ENCODE peak calls at places on chromosome 11, in five cellular contexts. O, K, J, H and E are unnamed samples.

GRCh38 chr11:19218216-19218615 is 16.4 kb upstream of the CSRP3 start:
- DNase-seq in O (no peak), K (peak), J (no peak), H (no peak), E (no peak)

GRCh38 chr11:108511851-108512474 is 13.8 kb upstream of the POGLUT3 start:
- DNase-seq in O (peak), K (no peak), J (peak), H (peak), E (no peak)

GRCh38 chr11:10490398-10491232 is 35.6 kb downstream of the AMPD3 start:
- DNase-seq in O (peak), K (peak), J (peak), H (peak), E (no peak)

GRCh38 chr11:8038393-8038792 is 42.6 kb upstream of the TUB start:
- DNase-seq in O (no peak), K (no peak), J (no peak), H (no peak), E (no peak)

GRCh38 chr11:27694992-27695391 is 5.3 kb downstream of the BDNF start:
- DNase-seq in O (peak), K (no peak), J (peak), H (no peak), E (no peak)

GRCh38 chr11:12798609-12799011 is 124.4 kb downstream of the TEAD1 start:
- DNase-seq in O (no peak), K (no peak), J (no peak), H (no peak), E (no peak)

GRCh38 chr11:112128483-112129121 is 35.3 kb downstream of the IL18 start:
- DNase-seq in O (peak), K (peak), J (peak), H (peak), E (no peak)

GRCh38 chr11:85752201-85752889 is 58.6 kb downstream of the SYTL2 start:
- DNase-seq in O (no peak), K (no peak), J (no peak), H (no peak), E (peak)

GRCh38 chr11:7451520-7451919 is 33.8 kb upstream of the OLFML1 start:
- DNase-seq in O (no peak), K (no peak), J (no peak), H (peak), E (no peak)

GRCh38 chr11:69075421-69076128 is 26.8 kb downstream of the TPCN2 start:
- DNase-seq in O (peak), K (peak), J (no peak), H (peak), E (no peak)

GRCh38 chr11:117678651-117679407 is 118.2 kb downstream of the DSCAML1 start:
- DNase-seq in O (no peak), K (no peak), J (no peak), H (no peak), E (no peak)

GRCh38 chr11:6402561-6402981 is 12.3 kb downstream of the SMPD1 start:
- DNase-seq in O (no peak), K (no peak), J (no peak), H (no peak), E (peak)

GRCh38 chr11:10522276-10522675 is 18.7 kb downstream of the RNF141 start:
- DNase-seq in O (no peak), K (no peak), J (no peak), H (no peak), E (no peak)

GRCh38 chr11:131671764-131672163 is 301.3 kb downstream of the NTM start:
- DNase-seq in O (no peak), K (no peak), J (no peak), H (no peak), E (no peak)

GRCh38 chr11:72321381-72321996 is 77.5 kb upstream of the PHOX2A start:
- DNase-seq in O (peak), K (no peak), J (peak), H (peak), E (no peak)

GRCh38 chr11:111963786-111964385 is 26.7 kb downstream of the DIXDC1 start:
- DNase-seq in O (no peak), K (no peak), J (no peak), H (no peak), E (no peak)

GRCh38 chr11:134949121-134949591 is 537.1 kb upstream of the B3GAT1 start:
- DNase-seq in O (peak), K (peak), J (no peak), H (peak), E (no peak)

GRCh38 chr11:10674991-10675440 is 18.5 kb downstream of the IRAG1 start:
- DNase-seq in O (no peak), K (peak), J (no peak), H (peak), E (no peak)

GRCh38 chr11:62548545-62549335 is 2.1 kb upstream of the AHNAK start:
- DNase-seq in O (no peak), K (no peak), J (peak), H (no peak), E (no peak)

GRCh38 chr11:36713715-36714114 is 115.7 kb upstream of the RAG2 start:
- DNase-seq in O (no peak), K (peak), J (no peak), H (no peak), E (no peak)

GRCh38 chr11:27255447-27255828 is 107.6 kb downstream of the CCDC34 start:
- DNase-seq in O (no peak), K (no peak), J (no peak), H (peak), E (no peak)

GRCh38 chr11:20162824-20163777 is 2.8 kb upstream of the DBX1 start:
- DNase-seq in O (peak), K (no peak), J (peak), H (peak), E (peak)

GRCh38 chr11:77064648-77065217 is 2.0 kb upstream of the CAPN5 start:
- DNase-seq in O (no peak), K (no peak), J (no peak), H (no peak), E (no peak)

GRCh38 chr11:69657911-69658605 is 17.1 kb downstream of the LTO1 start:
- DNase-seq in O (no peak), K (no peak), J (no peak), H (no peak), E (no peak)

GRCh38 chr11:203945-204586 is 3.1 kb downstream of the BET1L start:
- DNase-seq in O (no peak), K (no peak), J (no peak), H (no peak), E (no peak)

GRCh38 chr11:62678770-62679696 is at the start of gene UBXN1:
- DNase-seq in O (peak), K (peak), J (peak), H (peak), E (peak)

GRCh38 chr11:106087815-106088435 is 10.5 kb downstream of the AASDHPPT start:
- DNase-seq in O (peak), K (no peak), J (peak), H (peak), E (peak)

GRCh38 chr11:125494987-125495725 is 909 bp downstream of the FEZ1 start:
- DNase-seq in O (peak), K (no peak), J (no peak), H (peak), E (peak)

GRCh38 chr11:99019676-99020075 is 1.1 kb upstream of the CNTN5 start:
- DNase-seq in O (no peak), K (no peak), J (no peak), H (no peak), E (no peak)

GRCh38 chr11:88501535-88501934 is 164.0 kb upstream of the CTSC start:
- DNase-seq in O (no peak), K (no peak), J (no peak), H (no peak), E (no peak)

GRCh38 chr11:114289779-114290178 is 6.4 kb upstream of the NNMT start:
- DNase-seq in O (no peak), K (no peak), J (no peak), H (no peak), E (no peak)

GRCh38 chr11:94791216-94791889 is 23.2 kb downstream of the AMOTL1 start:
- DNase-seq in O (no peak), K (no peak), J (no peak), H (no peak), E (no peak)

GRCh38 chr11:130668751-130669150 is 220.3 kb downstream of the ADAMTS15 start:
- DNase-seq in O (no peak), K (no peak), J (no peak), H (no peak), E (no peak)

GRCh38 chr11:116661056-116661455 is 111.7 kb downstream of the BUD13 start:
- DNase-seq in O (no peak), K (no peak), J (no peak), H (no peak), E (no peak)

GRCh38 chr11:73493838-73494598 is 103.9 kb downstream of the FAM168A start:
- DNase-seq in O (peak), K (peak), J (peak), H (peak), E (no peak)

GRCh38 chr11:26478710-26479109 is 93.4 kb downstream of the MUC15 start:
- DNase-seq in O (no peak), K (no peak), J (no peak), H (no peak), E (no peak)

GRCh38 chr11:1574256-1575242 is 2.5 kb upstream of the DUSP8 start:
- DNase-seq in O (peak), K (no peak), J (peak), H (peak), E (peak)

GRCh38 chr11:4607111-4607510 is 920 bp downstream of the TRIM68 start:
- DNase-seq in O (peak), K (no peak), J (no peak), H (peak), E (no peak)

GRCh38 chr11:269146-269890 is 8.9 kb upstream of the NLRP6 start:
- DNase-seq in O (no peak), K (no peak), J (no peak), H (no peak), E (peak)